ENCODE peak calls at places on chromosome 4, in nine cellular contexts. One of them, this sample, is unnamed.

GRCh38 chr4:10590896-10591295 is 93.7 kb downstream of the CLNK start:
- DNase-seq in fibroblast of lung: peak; percentile 13
- DNase-seq in mucosa of gallbladder: no peak
- DNase-seq in WTC11: no peak
- DNase-seq in NCI-H1417: no peak
- DNase-seq in progenitor cell of endocrine pancreas: no peak
- DNase-seq in GM04504: no peak
- DNase-seq in stimulated activated CD4-positive, alpha-beta T cell treated with anti-CD3 and anti-CD28 coated beads, Interleukin-1b, Interleukin-23, amount 100 ng/mL, for 1 hour: no peak
- DNase-seq in neural crest cell: no peak
- DNase-seq in this sample: no peak

GRCh38 chr4:21203416-21203815 is 503.2 kb downstream of the PACRGL start:
- DNase-seq in fibroblast of lung: no peak
- DNase-seq in mucosa of gallbladder: no peak
- DNase-seq in WTC11: peak; percentile 11
- DNase-seq in NCI-H1417: no peak
- DNase-seq in progenitor cell of endocrine pancreas: no peak
- DNase-seq in GM04504: no peak
- DNase-seq in stimulated activated CD4-positive, alpha-beta T cell treated with anti-CD3 and anti-CD28 coated beads, Interleukin-1b, Interleukin-23, amount 100 ng/mL, for 1 hour: no peak
- DNase-seq in neural crest cell: no peak
- DNase-seq in this sample: no peak

GRCh38 chr4:81207793-81208192 is 7.2 kb downstream of the PRKG2 start:
- DNase-seq in fibroblast of lung: peak; percentile 95
- DNase-seq in mucosa of gallbladder: no peak
- DNase-seq in WTC11: no peak
- DNase-seq in NCI-H1417: no peak
- DNase-seq in progenitor cell of endocrine pancreas: no peak
- DNase-seq in GM04504: peak; percentile 94
- DNase-seq in stimulated activated CD4-positive, alpha-beta T cell treated with anti-CD3 and anti-CD28 coated beads, Interleukin-1b, Interleukin-23, amount 100 ng/mL, for 1 hour: no peak
- DNase-seq in neural crest cell: no peak
- DNase-seq in this sample: no peak

GRCh38 chr4:181971973-181972372 is 271.2 kb upstream of the TENM3 start:
- DNase-seq in fibroblast of lung: peak; percentile 66
- DNase-seq in mucosa of gallbladder: no peak
- DNase-seq in WTC11: no peak
- DNase-seq in NCI-H1417: no peak
- DNase-seq in progenitor cell of endocrine pancreas: no peak
- DNase-seq in GM04504: peak; percentile 44
- DNase-seq in stimulated activated CD4-positive, alpha-beta T cell treated with anti-CD3 and anti-CD28 coated beads, Interleukin-1b, Interleukin-23, amount 100 ng/mL, for 1 hour: no peak
- DNase-seq in neural crest cell: no peak
- DNase-seq in this sample: no peak

GRCh38 chr4:138097912-138098600 is 144.1 kb downstream of the SLC7A11 start:
- DNase-seq in fibroblast of lung: no peak
- DNase-seq in mucosa of gallbladder: no peak
- DNase-seq in WTC11: no peak
- DNase-seq in NCI-H1417: peak; percentile 31
- DNase-seq in progenitor cell of endocrine pancreas: no peak
- DNase-seq in GM04504: no peak
- DNase-seq in stimulated activated CD4-positive, alpha-beta T cell treated with anti-CD3 and anti-CD28 coated beads, Interleukin-1b, Interleukin-23, amount 100 ng/mL, for 1 hour: no peak
- DNase-seq in neural crest cell: no peak
- DNase-seq in this sample: no peak

GRCh38 chr4:113141901-113142346 is 92.5 kb downstream of the ANK2 start:
- DNase-seq in fibroblast of lung: peak; percentile 80
- DNase-seq in mucosa of gallbladder: no peak
- DNase-seq in WTC11: no peak
- DNase-seq in NCI-H1417: peak; percentile 90
- DNase-seq in progenitor cell of endocrine pancreas: no peak
- DNase-seq in GM04504: no peak
- DNase-seq in stimulated activated CD4-positive, alpha-beta T cell treated with anti-CD3 and anti-CD28 coated beads, Interleukin-1b, Interleukin-23, amount 100 ng/mL, for 1 hour: no peak
- DNase-seq in neural crest cell: no peak
- DNase-seq in this sample: no peak

GRCh38 chr4:183449193-183449888 is 4.9 kb downstream of the CDKN2AIP start:
- DNase-seq in fibroblast of lung: peak; percentile 53
- DNase-seq in mucosa of gallbladder: no peak
- DNase-seq in WTC11: no peak
- DNase-seq in NCI-H1417: no peak
- DNase-seq in progenitor cell of endocrine pancreas: no peak
- DNase-seq in GM04504: no peak
- DNase-seq in stimulated activated CD4-positive, alpha-beta T cell treated with anti-CD3 and anti-CD28 coated beads, Interleukin-1b, Interleukin-23, amount 100 ng/mL, for 1 hour: no peak
- DNase-seq in neural crest cell: no peak
- DNase-seq in this sample: no peak

GRCh38 chr4:144595681-144596080 is 50.3 kb upstream of the HHIP start:
- DNase-seq in fibroblast of lung: no peak
- DNase-seq in mucosa of gallbladder: no peak
- DNase-seq in WTC11: no peak
- DNase-seq in NCI-H1417: no peak
- DNase-seq in progenitor cell of endocrine pancreas: no peak
- DNase-seq in GM04504: no peak
- DNase-seq in stimulated activated CD4-positive, alpha-beta T cell treated with anti-CD3 and anti-CD28 coated beads, Interleukin-1b, Interleukin-23, amount 100 ng/mL, for 1 hour: no peak
- DNase-seq in neural crest cell: no peak
- DNase-seq in this sample: no peak

GRCh38 chr4:45648846-45649245 is 475.0 kb downstream of the GABRG1 start:
- DNase-seq in fibroblast of lung: no peak
- DNase-seq in mucosa of gallbladder: no peak
- DNase-seq in WTC11: no peak
- DNase-seq in NCI-H1417: no peak
- DNase-seq in progenitor cell of endocrine pancreas: no peak
- DNase-seq in GM04504: no peak
- DNase-seq in stimulated activated CD4-positive, alpha-beta T cell treated with anti-CD3 and anti-CD28 coated beads, Interleukin-1b, Interleukin-23, amount 100 ng/mL, for 1 hour: no peak
- DNase-seq in neural crest cell: no peak
- DNase-seq in this sample: no peak

GRCh38 chr4:5922556-5922955 is 29.7 kb upstream of the CRMP1 start:
- DNase-seq in fibroblast of lung: no peak
- DNase-seq in mucosa of gallbladder: no peak
- DNase-seq in WTC11: no peak
- DNase-seq in NCI-H1417: no peak
- DNase-seq in progenitor cell of endocrine pancreas: no peak
- DNase-seq in GM04504: no peak
- DNase-seq in stimulated activated CD4-positive, alpha-beta T cell treated with anti-CD3 and anti-CD28 coated beads, Interleukin-1b, Interleukin-23, amount 100 ng/mL, for 1 hour: no peak
- DNase-seq in neural crest cell: no peak
- DNase-seq in this sample: no peak

GRCh38 chr4:96652158-96652557 is 812.3 kb downstream of the PDHA2 start:
- DNase-seq in fibroblast of lung: no peak
- DNase-seq in mucosa of gallbladder: no peak
- DNase-seq in WTC11: no peak
- DNase-seq in NCI-H1417: no peak
- DNase-seq in progenitor cell of endocrine pancreas: no peak
- DNase-seq in GM04504: no peak
- DNase-seq in stimulated activated CD4-positive, alpha-beta T cell treated with anti-CD3 and anti-CD28 coated beads, Interleukin-1b, Interleukin-23, amount 100 ng/mL, for 1 hour: no peak
- DNase-seq in neural crest cell: no peak
- DNase-seq in this sample: no peak

GRCh38 chr4:93199492-93199891 is 629.1 kb upstream of the ATOH1 start:
- DNase-seq in fibroblast of lung: peak; percentile 65
- DNase-seq in mucosa of gallbladder: no peak
- DNase-seq in WTC11: peak; percentile 23
- DNase-seq in NCI-H1417: peak; percentile 88
- DNase-seq in progenitor cell of endocrine pancreas: no peak
- DNase-seq in GM04504: peak; percentile 7
- DNase-seq in stimulated activated CD4-positive, alpha-beta T cell treated with anti-CD3 and anti-CD28 coated beads, Interleukin-1b, Interleukin-23, amount 100 ng/mL, for 1 hour: no peak
- DNase-seq in neural crest cell: peak; percentile 4
- DNase-seq in this sample: no peak

GRCh38 chr4:150461957-150462356 is 120.0 kb upstream of the MAB21L2 start:
- DNase-seq in fibroblast of lung: no peak
- DNase-seq in mucosa of gallbladder: no peak
- DNase-seq in WTC11: no peak
- DNase-seq in NCI-H1417: no peak
- DNase-seq in progenitor cell of endocrine pancreas: no peak
- DNase-seq in GM04504: no peak
- DNase-seq in stimulated activated CD4-positive, alpha-beta T cell treated with anti-CD3 and anti-CD28 coated beads, Interleukin-1b, Interleukin-23, amount 100 ng/mL, for 1 hour: no peak
- DNase-seq in neural crest cell: no peak
- DNase-seq in this sample: no peak

GRCh38 chr4:150280081-150280950 is 202.1 kb downstream of the DCLK2 start:
- DNase-seq in fibroblast of lung: peak; percentile 73
- DNase-seq in mucosa of gallbladder: no peak
- DNase-seq in WTC11: no peak
- DNase-seq in NCI-H1417: no peak
- DNase-seq in progenitor cell of endocrine pancreas: no peak
- DNase-seq in GM04504: peak; percentile 72
- DNase-seq in stimulated activated CD4-positive, alpha-beta T cell treated with anti-CD3 and anti-CD28 coated beads, Interleukin-1b, Interleukin-23, amount 100 ng/mL, for 1 hour: no peak
- DNase-seq in neural crest cell: no peak
- DNase-seq in this sample: no peak

GRCh38 chr4:6703786-6704185 is 5.9 kb downstream of the MRFAP1L1 start:
- DNase-seq in fibroblast of lung: no peak
- DNase-seq in mucosa of gallbladder: no peak
- DNase-seq in WTC11: no peak
- DNase-seq in NCI-H1417: no peak
- DNase-seq in progenitor cell of endocrine pancreas: no peak
- DNase-seq in GM04504: no peak
- DNase-seq in stimulated activated CD4-positive, alpha-beta T cell treated with anti-CD3 and anti-CD28 coated beads, Interleukin-1b, Interleukin-23, amount 100 ng/mL, for 1 hour: no peak
- DNase-seq in neural crest cell: no peak
- DNase-seq in this sample: no peak

GRCh38 chr4:37635155-37635554 is 51.0 kb downstream of the RELL1 start:
- DNase-seq in fibroblast of lung: no peak
- DNase-seq in mucosa of gallbladder: no peak
- DNase-seq in WTC11: no peak
- DNase-seq in NCI-H1417: no peak
- DNase-seq in progenitor cell of endocrine pancreas: no peak
- DNase-seq in GM04504: no peak
- DNase-seq in stimulated activated CD4-positive, alpha-beta T cell treated with anti-CD3 and anti-CD28 coated beads, Interleukin-1b, Interleukin-23, amount 100 ng/mL, for 1 hour: no peak
- DNase-seq in neural crest cell: no peak
- DNase-seq in this sample: no peak

GRCh38 chr4:75653845-75654503 is 19.2 kb downstream of the G3BP2 start:
- DNase-seq in fibroblast of lung: peak; percentile 48
- DNase-seq in mucosa of gallbladder: no peak
- DNase-seq in WTC11: no peak
- DNase-seq in NCI-H1417: peak; percentile 25
- DNase-seq in progenitor cell of endocrine pancreas: no peak
- DNase-seq in GM04504: no peak
- DNase-seq in stimulated activated CD4-positive, alpha-beta T cell treated with anti-CD3 and anti-CD28 coated beads, Interleukin-1b, Interleukin-23, amount 100 ng/mL, for 1 hour: no peak
- DNase-seq in neural crest cell: no peak
- DNase-seq in this sample: no peak

GRCh38 chr4:26590639-26591038 is 6.8 kb downstream of the TBC1D19 start:
- DNase-seq in fibroblast of lung: no peak
- DNase-seq in mucosa of gallbladder: no peak
- DNase-seq in WTC11: no peak
- DNase-seq in NCI-H1417: no peak
- DNase-seq in progenitor cell of endocrine pancreas: no peak
- DNase-seq in GM04504: no peak
- DNase-seq in stimulated activated CD4-positive, alpha-beta T cell treated with anti-CD3 and anti-CD28 coated beads, Interleukin-1b, Interleukin-23, amount 100 ng/mL, for 1 hour: no peak
- DNase-seq in neural crest cell: no peak
- DNase-seq in this sample: no peak

GRCh38 chr4:6381571-6382123 is 90.8 kb downstream of the PPP2R2C start:
- DNase-seq in fibroblast of lung: no peak
- DNase-seq in mucosa of gallbladder: no peak
- DNase-seq in WTC11: no peak
- DNase-seq in NCI-H1417: no peak
- DNase-seq in progenitor cell of endocrine pancreas: no peak
- DNase-seq in GM04504: no peak
- DNase-seq in stimulated activated CD4-positive, alpha-beta T cell treated with anti-CD3 and anti-CD28 coated beads, Interleukin-1b, Interleukin-23, amount 100 ng/mL, for 1 hour: no peak
- DNase-seq in neural crest cell: no peak
- DNase-seq in this sample: no peak

GRCh38 chr4:48033825-48034413 is 17.3 kb downstream of the NIPAL1 start:
- DNase-seq in fibroblast of lung: no peak
- DNase-seq in mucosa of gallbladder: no peak
- DNase-seq in WTC11: peak; percentile 54
- DNase-seq in NCI-H1417: peak; percentile 58
- DNase-seq in progenitor cell of endocrine pancreas: no peak
- DNase-seq in GM04504: no peak
- DNase-seq in stimulated activated CD4-positive, alpha-beta T cell treated with anti-CD3 and anti-CD28 coated beads, Interleukin-1b, Interleukin-23, amount 100 ng/mL, for 1 hour: peak; percentile 42
- DNase-seq in neural crest cell: peak; percentile 8
- DNase-seq in this sample: no peak

GRCh38 chr4:104907074-104907649 is 239.5 kb upstream of the TET2 start:
- DNase-seq in fibroblast of lung: no peak
- DNase-seq in mucosa of gallbladder: no peak
- DNase-seq in WTC11: no peak
- DNase-seq in NCI-H1417: no peak
- DNase-seq in progenitor cell of endocrine pancreas: no peak
- DNase-seq in GM04504: no peak
- DNase-seq in stimulated activated CD4-positive, alpha-beta T cell treated with anti-CD3 and anti-CD28 coated beads, Interleukin-1b, Interleukin-23, amount 100 ng/mL, for 1 hour: no peak
- DNase-seq in neural crest cell: no peak
- DNase-seq in this sample: no peak

GRCh38 chr4:113637363-113637762 is 124.2 kb downstream of the CAMK2D start:
- DNase-seq in fibroblast of lung: peak; percentile 54
- DNase-seq in mucosa of gallbladder: no peak
- DNase-seq in WTC11: no peak
- DNase-seq in NCI-H1417: no peak
- DNase-seq in progenitor cell of endocrine pancreas: no peak
- DNase-seq in GM04504: no peak
- DNase-seq in stimulated activated CD4-positive, alpha-beta T cell treated with anti-CD3 and anti-CD28 coated beads, Interleukin-1b, Interleukin-23, amount 100 ng/mL, for 1 hour: no peak
- DNase-seq in neural crest cell: no peak
- DNase-seq in this sample: no peak

GRCh38 chr4:54152846-54153600 is 53.1 kb downstream of the GSX2 start:
- DNase-seq in fibroblast of lung: peak; percentile 18
- DNase-seq in mucosa of gallbladder: no peak
- DNase-seq in WTC11: no peak
- DNase-seq in NCI-H1417: no peak
- DNase-seq in progenitor cell of endocrine pancreas: no peak
- DNase-seq in GM04504: no peak
- DNase-seq in stimulated activated CD4-positive, alpha-beta T cell treated with anti-CD3 and anti-CD28 coated beads, Interleukin-1b, Interleukin-23, amount 100 ng/mL, for 1 hour: no peak
- DNase-seq in neural crest cell: no peak
- DNase-seq in this sample: no peak

GRCh38 chr4:6192245-6192644 is 8.1 kb downstream of the JAKMIP1 start:
- DNase-seq in fibroblast of lung: no peak
- DNase-seq in mucosa of gallbladder: no peak
- DNase-seq in WTC11: no peak
- DNase-seq in NCI-H1417: no peak
- DNase-seq in progenitor cell of endocrine pancreas: no peak
- DNase-seq in GM04504: no peak
- DNase-seq in stimulated activated CD4-positive, alpha-beta T cell treated with anti-CD3 and anti-CD28 coated beads, Interleukin-1b, Interleukin-23, amount 100 ng/mL, for 1 hour: no peak
- DNase-seq in neural crest cell: no peak
- DNase-seq in this sample: no peak

GRCh38 chr4:177391287-177391686 is 51.0 kb downstream of the AGA start:
- DNase-seq in fibroblast of lung: no peak
- DNase-seq in mucosa of gallbladder: no peak
- DNase-seq in WTC11: no peak
- DNase-seq in NCI-H1417: no peak
- DNase-seq in progenitor cell of endocrine pancreas: no peak
- DNase-seq in GM04504: no peak
- DNase-seq in stimulated activated CD4-positive, alpha-beta T cell treated with anti-CD3 and anti-CD28 coated beads, Interleukin-1b, Interleukin-23, amount 100 ng/mL, for 1 hour: no peak
- DNase-seq in neural crest cell: no peak
- DNase-seq in this sample: no peak

GRCh38 chr4:141131738-141132688 is 1.3 kb downstream of the RNF150 start:
- DNase-seq in fibroblast of lung: peak; percentile 18
- DNase-seq in mucosa of gallbladder: no peak
- DNase-seq in WTC11: peak; percentile 22
- DNase-seq in NCI-H1417: peak; percentile 75
- DNase-seq in progenitor cell of endocrine pancreas: peak; percentile 30
- DNase-seq in GM04504: no peak
- DNase-seq in stimulated activated CD4-positive, alpha-beta T cell treated with anti-CD3 and anti-CD28 coated beads, Interleukin-1b, Interleukin-23, amount 100 ng/mL, for 1 hour: no peak
- DNase-seq in neural crest cell: peak; percentile 32
- DNase-seq in this sample: peak; percentile 50

GRCh38 chr4:69154021-69154420 is 57.7 kb downstream of the UGT2B7 start:
- DNase-seq in fibroblast of lung: no peak
- DNase-seq in mucosa of gallbladder: no peak
- DNase-seq in WTC11: no peak
- DNase-seq in NCI-H1417: no peak
- DNase-seq in progenitor cell of endocrine pancreas: no peak
- DNase-seq in GM04504: no peak
- DNase-seq in stimulated activated CD4-positive, alpha-beta T cell treated with anti-CD3 and anti-CD28 coated beads, Interleukin-1b, Interleukin-23, amount 100 ng/mL, for 1 hour: no peak
- DNase-seq in neural crest cell: no peak
- DNase-seq in this sample: no peak

GRCh38 chr4:6549890-6550620 is 24.9 kb upstream of the MAN2B2 start:
- DNase-seq in fibroblast of lung: no peak
- DNase-seq in mucosa of gallbladder: no peak
- DNase-seq in WTC11: no peak
- DNase-seq in NCI-H1417: no peak
- DNase-seq in progenitor cell of endocrine pancreas: no peak
- DNase-seq in GM04504: no peak
- DNase-seq in stimulated activated CD4-positive, alpha-beta T cell treated with anti-CD3 and anti-CD28 coated beads, Interleukin-1b, Interleukin-23, amount 100 ng/mL, for 1 hour: no peak
- DNase-seq in neural crest cell: no peak
- DNase-seq in this sample: no peak

GRCh38 chr4:141425124-141425523 is 204.4 kb downstream of the ZNF330 start:
- DNase-seq in fibroblast of lung: peak; percentile 87
- DNase-seq in mucosa of gallbladder: no peak
- DNase-seq in WTC11: no peak
- DNase-seq in NCI-H1417: no peak
- DNase-seq in progenitor cell of endocrine pancreas: no peak
- DNase-seq in GM04504: peak; percentile 54
- DNase-seq in stimulated activated CD4-positive, alpha-beta T cell treated with anti-CD3 and anti-CD28 coated beads, Interleukin-1b, Interleukin-23, amount 100 ng/mL, for 1 hour: no peak
- DNase-seq in neural crest cell: no peak
- DNase-seq in this sample: no peak

GRCh38 chr4:25163216-25163615 is 3.0 kb upstream of the SEPSECS start:
- DNase-seq in fibroblast of lung: no peak
- DNase-seq in mucosa of gallbladder: no peak
- DNase-seq in WTC11: no peak
- DNase-seq in NCI-H1417: no peak
- DNase-seq in progenitor cell of endocrine pancreas: no peak
- DNase-seq in GM04504: no peak
- DNase-seq in stimulated activated CD4-positive, alpha-beta T cell treated with anti-CD3 and anti-CD28 coated beads, Interleukin-1b, Interleukin-23, amount 100 ng/mL, for 1 hour: no peak
- DNase-seq in neural crest cell: no peak
- DNase-seq in this sample: no peak

GRCh38 chr4:90142091-90142490 is 14.9 kb downstream of the CCSER1 start:
- DNase-seq in fibroblast of lung: no peak
- DNase-seq in mucosa of gallbladder: no peak
- DNase-seq in WTC11: no peak
- DNase-seq in NCI-H1417: peak; percentile 70
- DNase-seq in progenitor cell of endocrine pancreas: no peak
- DNase-seq in GM04504: no peak
- DNase-seq in stimulated activated CD4-positive, alpha-beta T cell treated with anti-CD3 and anti-CD28 coated beads, Interleukin-1b, Interleukin-23, amount 100 ng/mL, for 1 hour: no peak
- DNase-seq in neural crest cell: no peak
- DNase-seq in this sample: no peak

This sample was measured in ureter.